ENCODE peak calls at places on chromosomes 13 and 19, in four cellular contexts. F is IMR-90, D is neuronal stem cell, R is mesenchymal stem cell. Z is an unnamed sample.

GRCh38 chr13:50014404-50014803 is 840 bp upstream of the KCNRG start:
- DNase-seq in F (no peak), D (no peak), R (no peak), Z (peak)

GRCh38 chr13:111347438-111347837 is 27.0 kb downstream of the TEX29 start:
- DNase-seq in F (no peak), D (no peak), R (no peak), Z (no peak)

GRCh38 chr13:78660130-78660857 is 1.3 kb upstream of the OBI1 start:
- DNase-seq in F (no peak), D (no peak), R (no peak), Z (peak)

GRCh38 chr19:47742636-47743035 is 2.7 kb upstream of the NOP53 start:
- DNase-seq in F (no peak), D (no peak), R (peak), Z (no peak)

GRCh38 chr19:6811906-6812305 is 39.4 kb downstream of the VAV1 start:
- DNase-seq in F (peak), D (no peak), R (no peak), Z (peak)

GRCh38 chr19:36482876-36483275 is 6.5 kb downstream of the ZNF566 start:
- DNase-seq in F (no peak), D (no peak), R (no peak), Z (no peak)

GRCh38 chr13:108700421-108701170 is 71.2 kb downstream of the MYO16 start:
- DNase-seq in F (peak), D (no peak), R (peak), Z (no peak)

GRCh38 chr13:80262051-80262695 is 78.8 kb downstream of the SPRY2 start:
- DNase-seq in F (no peak), D (no peak), R (no peak), Z (peak)

GRCh38 chr19:1453525-1454371 is 3.8 kb downstream of the APC2 start:
- DNase-seq in F (no peak), D (no peak), R (no peak), Z (no peak)

DNA sequence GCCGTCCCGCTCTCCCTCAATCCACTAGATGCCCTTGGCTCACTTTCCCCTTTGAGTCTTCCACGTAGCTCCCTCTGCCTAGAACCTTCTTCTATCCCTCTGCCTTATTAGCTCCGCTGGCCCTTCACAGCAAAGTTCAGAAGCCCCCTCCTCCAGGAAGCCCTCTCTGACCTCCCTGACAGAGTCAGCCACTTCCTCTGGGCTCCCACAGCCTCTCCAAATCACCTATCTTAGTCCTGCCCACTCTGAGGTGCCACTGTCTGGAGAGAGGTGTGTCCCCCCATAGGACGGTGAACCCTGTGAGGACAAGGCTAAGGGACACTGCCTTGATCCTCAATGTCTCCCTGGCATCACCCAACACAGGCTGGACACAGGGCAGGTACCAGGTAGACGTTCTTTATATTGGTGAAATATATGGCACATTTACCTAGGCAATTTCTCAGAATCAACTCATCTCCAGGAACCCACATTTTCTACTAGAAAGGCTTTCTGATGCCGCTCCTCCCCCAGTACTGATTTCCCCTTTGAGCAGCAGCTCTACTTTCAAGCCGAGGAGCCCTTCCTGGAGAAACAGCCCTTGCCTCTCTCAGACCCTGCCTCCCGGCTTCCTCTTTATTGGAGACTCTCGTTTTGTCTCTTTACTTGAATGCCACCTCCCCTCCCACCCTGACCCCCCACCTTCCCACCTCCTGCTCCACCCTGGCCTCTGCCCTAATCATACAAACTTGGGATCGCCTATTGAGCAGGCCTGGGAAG is 3.4 kb upstream of the TGFB1 start:
- DNase-seq in F (no peak), D (no peak), R (no peak), Z (no peak)
- H3K4me3 ChIP-seq in F (no peak), D (no peak), R (no peak), Z (no peak)

GRCh38 chr19:11465605-11466004 is 15.2 kb downstream of the ELAVL3 start:
- DNase-seq in F (no peak), D (no peak), R (no peak), Z (no peak)

GRCh38 chr19:11460207-11460606 is 20.6 kb downstream of the ELAVL3 start:
- DNase-seq in F (no peak), D (no peak), R (no peak), Z (no peak)

GRCh38 chr19:11461453-11461852 is 19.4 kb downstream of the ELAVL3 start:
- DNase-seq in F (no peak), D (no peak), R (no peak), Z (no peak)

GRCh38 chr19:11463391-11463790 is 17.5 kb downstream of the ELAVL3 start:
- DNase-seq in F (no peak), D (no peak), R (no peak), Z (no peak)

GRCh38 chr19:11464333-11465265 is 16.2 kb downstream of the ELAVL3 start:
- DNase-seq in F (no peak), D (no peak), R (no peak), Z (no peak)
- H2AK5ac ChIP-seq in F (no peak), D (no peak), R (no peak), Z (no peak)

GRCh38 chr19:50836543-50837195 is 3.3 kb upstream of the KLK15 start:
- DNase-seq in F (no peak), D (no peak), R (no peak), Z (no peak)
- H3K4me3 ChIP-seq in F (no peak), D (no peak), R (no peak), Z (no peak)

DNA sequence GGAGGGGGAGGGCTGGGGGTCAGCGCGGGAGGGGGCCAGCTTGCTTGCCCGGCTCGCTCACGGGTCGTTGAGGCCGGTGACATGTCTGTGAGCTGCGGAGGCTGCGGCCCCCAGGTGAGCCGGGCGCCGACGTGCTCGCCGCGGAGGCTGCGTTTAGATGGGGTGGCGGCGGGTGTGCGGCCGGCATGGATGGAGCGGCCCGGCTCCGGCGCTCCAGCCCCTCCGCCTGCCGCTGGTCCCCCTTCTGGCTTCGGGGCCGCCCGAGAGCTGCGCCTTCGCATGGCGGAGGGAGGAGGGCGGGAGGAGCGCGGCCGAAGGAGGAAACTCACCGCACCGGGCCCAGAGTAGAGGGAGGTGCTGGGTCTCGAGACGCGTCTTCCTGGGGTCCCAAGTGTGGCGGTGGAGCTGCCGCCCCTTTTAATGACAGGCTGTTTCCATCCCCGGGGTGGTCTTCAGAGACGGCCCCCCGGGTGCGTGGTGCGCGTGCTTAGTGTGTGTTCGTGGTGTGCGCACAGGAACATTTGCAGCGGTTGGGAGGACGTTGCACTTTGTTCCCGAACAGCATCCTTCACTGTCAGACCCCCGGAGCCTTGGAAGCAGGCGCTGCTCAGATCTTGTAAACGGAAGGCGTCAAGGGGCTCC is at the start of gene AKAP11:
- DNase-seq in F (peak), D (no peak), R (peak), Z (peak)
- H2AK5ac ChIP-seq in F (peak), D (no peak), R (no peak), Z (no peak)

GRCh38 chr13:51814825-51815650 is 11.1 kb upstream of the DHRS12 start:
- DNase-seq in F (peak), D (peak), R (peak), Z (peak)
- H3K4me3 ChIP-seq in F (peak), D (no peak), R (peak), Z (no peak)